ENCODE peak calls at places on chromosomes 3 and 15, in eight cellular contexts. O, C, A, J, S, R, G and F are unnamed samples.

GRCh38 chr15:47607750-47608149 is 109.6 kb upstream of the SEMA6D start:
- DNase-seq in G (peak; percentile 15), J (no peak), S (peak; percentile 68), R (no peak), O (no peak), A (no peak), C (no peak), F (no peak)

GRCh38 chr3:153853163-153853562 is 268.0 kb upstream of the ARHGEF26 start:
- DNase-seq in C (no peak), S (no peak), R (no peak), J (no peak), O (no peak), A (no peak), G (no peak), F (no peak)

GRCh38 chr3:166688665-166689064 is 691.4 kb downstream of the ZBBX start:
- DNase-seq in J (no peak), G (no peak), R (no peak), A (no peak), C (no peak), S (no peak), O (no peak), F (no peak)

GRCh38 chr15:39133201-39133600 is 447.7 kb upstream of the THBS1 start:
- DNase-seq in R (no peak), S (no peak), G (peak; percentile 77), O (no peak), C (no peak), J (no peak), A (no peak), F (no peak)

GRCh38 chr3:165532851-165533250 is 304.4 kb downstream of the BCHE start:
- DNase-seq in R (no peak), O (no peak), G (no peak), S (no peak), J (no peak), C (no peak), A (no peak), F (no peak)

GRCh38 chr3:72492240-72492639 is 356.0 kb downstream of the SHQ1 start:
- DNase-seq in O (peak; percentile 75), J (peak; percentile 8), S (no peak), A (peak; percentile 86), R (no peak), C (peak; percentile 10), G (peak; percentile 97), F (no peak)

GRCh38 chr3:156321934-156322333 is 201.6 kb downstream of the KCNAB1 start:
- DNase-seq in A (no peak), C (no peak), G (no peak), J (peak; percentile 18), O (no peak), S (no peak), R (no peak), F (no peak)

GRCh38 chr3:124829175-124829818 is 57.9 kb downstream of the ITGB5 start:
- DNase-seq in R (no peak), A (peak; percentile 60), O (peak; percentile 48), J (no peak), S (no peak), C (no peak), G (no peak), F (no peak)

GRCh38 chr3:160413613-160414248 is 14.3 kb downstream of the SMC4 start:
- DNase-seq in A (peak; percentile 36), R (peak; percentile 48), G (peak; percentile 86), J (peak; percentile 51), S (peak; percentile 70), O (peak; percentile 61), C (peak; percentile 51), F (peak; percentile 45)